ENCODE peak calls at places on chromosomes 13 and 19, in four cellular contexts. F, B, W and Z are unnamed samples.

GRCh38 chr19:2488942-2489731 is 13.2 kb downstream of the GADD45B start:
- DNase-seq in F (no peak), B (peak), W (no peak), Z (no peak)

GRCh38 chr19:53868091-53868891 is 608 bp downstream of the MYADM start:
- DNase-seq in F (peak), B (peak), W (no peak), Z (peak)

GRCh38 chr13:27660511-27660910 is 38.8 kb downstream of the POLR1D start:
- DNase-seq in F (no peak), B (no peak), W (no peak), Z (no peak)

GRCh38 chr19:35753634-35754364 is 3.0 kb downstream of the HSPB6 start:
- DNase-seq in F (no peak), B (no peak), W (no peak), Z (no peak)

GRCh38 chr19:3982701-3983541 is 2.3 kb downstream of the EEF2 start:
- DNase-seq in F (peak), B (no peak), W (no peak), Z (peak)

GRCh38 chr19:33297401-33298145 is 4.8 kb downstream of the CEBPA start:
- DNase-seq in F (no peak), B (no peak), W (no peak), Z (no peak)

GRCh38 chr13:21663197-21663596 is 7.7 kb upstream of the FGF9 start:
- DNase-seq in F (peak), B (no peak), W (no peak), Z (no peak)

GRCh38 chr13:110116072-110116487 is 190.9 kb downstream of the COL4A1 start:
- DNase-seq in F (peak), B (peak), W (no peak), Z (peak)

GRCh38 chr19:676007-676342 is 217 bp upstream of the FSTL3 start:
- DNase-seq in F (no peak), B (no peak), W (no peak), Z (no peak)

GRCh38 chr19:29404951-29405727 is 120.7 kb upstream of the VSTM2B start:
- DNase-seq in F (no peak), B (peak), W (no peak), Z (no peak)

GRCh38 chr19:30887042-30887441 is 462.2 kb downstream of the TSHZ3 start:
- DNase-seq in F (no peak), B (no peak), W (no peak), Z (no peak)

GRCh38 chr19:17184381-17184841 is 30.7 kb upstream of the USE1 start:
- DNase-seq in F (no peak), B (no peak), W (no peak), Z (no peak)

GRCh38 chr13:95411641-95412040 is 110.4 kb upstream of the ABCC4 start:
- DNase-seq in F (no peak), B (no peak), W (no peak), Z (no peak)

GRCh38 chr19:10093295-10094186 is 7.4 kb downstream of the SHFL start:
- DNase-seq in F (no peak), B (peak), W (no peak), Z (peak)

GRCh38 chr13:25065974-25066770 is 29.8 kb upstream of the PABPC3 start:
- DNase-seq in F (no peak), B (no peak), W (no peak), Z (no peak)

GRCh38 chr13:110565296-110565695 is 3.8 kb upstream of the RAB20 start:
- DNase-seq in F (no peak), B (no peak), W (no peak), Z (no peak)

GRCh38 chr19:10416083-10416379 is 4.3 kb upstream of the PDE4A start:
- DNase-seq in F (no peak), B (no peak), W (no peak), Z (no peak)

GRCh38 chr19:48351341-48351752 is 12.4 kb downstream of the TMEM143 start:
- DNase-seq in F (peak), B (peak), W (no peak), Z (peak)

GRCh38 chr13:31424130-31424729 is 224.5 kb downstream of the B3GLCT start:
- DNase-seq in F (peak), B (peak), W (peak), Z (peak)

DNA sequence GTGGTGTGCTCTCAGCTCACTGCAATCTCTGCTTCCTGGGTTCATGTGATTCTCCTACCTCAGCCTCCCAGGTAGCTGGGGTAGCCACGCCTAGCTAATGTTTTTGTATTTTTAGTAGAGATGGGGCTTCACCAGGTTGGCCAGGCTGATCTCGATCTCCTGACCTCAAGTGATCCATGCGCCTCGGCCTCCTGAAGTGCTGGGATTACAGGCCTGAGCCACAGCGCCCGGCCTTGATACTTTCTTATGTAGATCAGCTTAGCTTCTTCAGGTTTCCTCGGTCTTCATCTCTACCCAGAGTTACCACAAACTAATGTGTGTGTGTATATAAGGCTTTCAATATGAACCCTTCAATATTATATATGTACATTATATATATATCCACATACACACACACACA is 9.9 kb upstream of the CCDC61 start:
- DNase-seq in F (no peak), B (no peak), W (no peak), Z (no peak)
- TF ChIP-seq CREM in F (no peak), B (no peak), W (no peak), Z (no peak)

GRCh38 chr19:6056801-6057650 is 53.3 kb downstream of the RFX2 start:
- DNase-seq in F (peak), B (no peak), W (no peak), Z (peak)
- TF ChIP-seq CREM in F (no peak), B (no peak), W (no peak), Z (no peak)

DNA sequence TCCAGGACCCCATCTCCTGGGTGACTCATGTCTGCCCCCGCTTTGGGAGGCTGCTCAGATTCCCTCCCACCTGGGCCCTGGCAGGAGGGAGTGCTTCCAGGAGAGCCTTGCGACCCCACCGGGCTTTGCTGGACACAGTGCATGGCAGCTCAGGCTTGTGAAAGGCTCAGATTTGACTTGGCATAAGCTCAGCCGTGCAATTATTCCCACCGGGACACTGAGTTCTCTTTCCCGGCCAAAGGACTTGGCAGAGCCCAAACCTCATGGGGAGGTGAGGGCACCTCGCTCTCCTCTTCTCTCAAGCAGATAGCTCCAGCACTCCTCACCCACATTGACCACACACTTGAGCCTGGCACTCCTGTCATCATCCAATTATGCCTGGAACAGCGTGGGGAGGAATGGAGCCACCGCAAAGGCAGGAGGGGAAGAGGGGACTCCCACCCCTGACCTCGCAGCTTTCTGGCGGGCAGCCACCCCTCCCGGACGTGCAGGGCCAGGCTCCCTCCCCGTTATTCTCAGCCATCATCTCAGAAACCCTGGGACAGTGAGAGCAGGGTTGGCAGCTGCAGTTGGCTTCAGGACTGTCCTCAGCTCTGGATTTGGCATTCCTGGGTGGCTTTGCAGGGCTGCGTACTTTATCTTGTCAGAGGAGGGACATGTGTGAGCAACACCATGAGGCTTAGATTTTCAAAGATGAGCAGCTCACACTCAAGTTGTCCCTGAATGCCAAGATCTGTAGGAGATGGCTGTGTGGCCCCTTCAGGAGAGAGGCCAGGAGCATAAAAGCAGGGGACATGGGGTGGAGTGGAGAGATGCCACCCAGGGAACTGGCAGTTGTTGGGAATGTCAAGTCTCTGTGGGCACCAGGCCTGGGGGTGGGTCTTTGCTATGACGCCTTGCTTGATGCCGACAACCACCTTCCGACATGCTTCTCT is 306.2 kb downstream of the TEX29 start:
- DNase-seq in F (no peak), B (no peak), W (no peak), Z (no peak)
- TF ChIP-seq CREM in F (no peak), B (no peak), W (no peak), Z (no peak)

DNA sequence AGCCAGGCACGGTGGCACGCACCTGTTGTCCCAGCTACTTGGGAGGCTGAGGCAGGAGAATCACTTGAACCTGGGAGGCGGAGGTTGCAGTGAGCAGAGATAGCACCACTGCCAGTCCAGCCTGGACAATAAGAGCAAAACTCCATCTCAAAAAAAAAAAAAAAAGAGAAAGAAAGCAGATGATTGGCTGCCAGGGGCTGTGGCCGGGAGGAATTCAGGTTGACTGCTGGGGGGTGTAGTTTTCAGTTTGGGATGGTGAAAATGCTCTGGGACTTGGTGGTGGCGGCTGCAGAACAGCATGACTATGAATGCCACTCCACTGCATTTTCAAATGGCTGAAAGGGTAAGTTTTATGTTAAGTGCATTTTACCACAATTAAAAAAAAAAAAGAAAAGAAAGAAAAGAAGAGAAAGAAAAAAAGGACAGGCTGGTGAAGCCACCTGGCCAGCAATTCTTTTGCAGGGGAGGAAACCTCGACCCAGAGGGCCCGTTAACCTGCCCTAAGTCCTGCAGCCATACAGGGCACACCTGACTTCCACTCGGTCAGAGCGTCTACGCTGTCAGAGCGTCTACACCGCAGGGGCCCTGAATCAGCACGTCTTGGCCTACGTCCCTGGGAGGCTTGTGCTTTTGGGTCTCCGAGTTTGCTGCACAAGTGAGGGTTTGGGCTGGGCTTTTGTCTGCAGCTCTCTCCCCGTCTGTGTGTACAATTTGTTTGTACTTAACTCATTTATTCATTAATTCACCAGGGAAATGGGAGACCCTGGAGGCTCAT is 3.6 kb downstream of the ISOC2 start:
- DNase-seq in F (no peak), B (no peak), W (no peak), Z (no peak)
- TF ChIP-seq CREM in F (no peak), B (no peak), W (no peak), Z (no peak)

GRCh38 chr13:44967656-44968451 is 21.4 kb downstream of the NUFIP1 start:
- DNase-seq in F (no peak), B (no peak), W (no peak), Z (no peak)

GRCh38 chr13:44972956-44973581 is 16.2 kb downstream of the NUFIP1 start:
- DNase-seq in F (peak), B (no peak), W (no peak), Z (peak)

GRCh38 chr13:44974056-44974798 is 15.0 kb downstream of the NUFIP1 start:
- DNase-seq in F (no peak), B (no peak), W (peak), Z (no peak)

GRCh38 chr13:44971656-44972595 is 17.3 kb downstream of the NUFIP1 start:
- DNase-seq in F (no peak), B (no peak), W (no peak), Z (no peak)

GRCh38 chr13:44969858-44970484 is 19.3 kb downstream of the NUFIP1 start:
- DNase-seq in F (peak), B (no peak), W (no peak), Z (no peak)
- TF ChIP-seq CREM in F (no peak), B (no peak), W (no peak), Z (no peak)

GRCh38 chr19:38060346-38060745 is 153.3 kb downstream of the SIPA1L3 start:
- DNase-seq in F (no peak), B (no peak), W (no peak), Z (no peak)
- TF ChIP-seq CREM in F (no peak), B (no peak), W (no peak), Z (no peak)

GRCh38 chr13:93714171-93714570 is 487.6 kb downstream of the GPC6 start:
- DNase-seq in F (no peak), B (no peak), W (no peak), Z (no peak)
- TF ChIP-seq CREM in F (no peak), B (no peak), W (no peak), Z (no peak)

DNA sequence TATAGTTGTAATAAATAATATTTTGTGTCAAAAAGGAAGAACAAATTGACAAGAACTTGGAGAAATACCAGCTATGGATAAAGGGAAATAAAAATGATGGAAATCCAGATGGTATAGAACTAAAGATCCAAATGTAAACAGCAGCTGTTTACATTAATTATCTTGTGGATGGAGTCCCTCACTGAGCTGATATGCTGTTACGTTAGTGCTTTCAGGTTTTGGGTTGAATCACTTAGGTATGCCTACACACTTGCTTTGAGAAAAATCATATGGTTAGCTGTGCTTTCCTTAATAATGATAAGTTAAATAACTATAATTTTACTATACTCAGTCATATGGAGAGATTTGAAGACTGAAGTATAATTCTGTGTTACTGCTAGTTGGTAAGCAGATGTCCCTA is 27.7 kb downstream of the WASF3 start:
- DNase-seq in F (no peak), B (no peak), W (no peak), Z (no peak)
- TF ChIP-seq CREM in F (no peak), B (no peak), W (no peak), Z (no peak)

GRCh38 chr19:45498411-45499195 is at the start of gene PPM1N:
- DNase-seq in F (no peak), B (peak), W (no peak), Z (peak)
- TF ChIP-seq CREM in F (no peak), B (peak), W (no peak), Z (no peak)

GRCh38 chr13:98997051-98997730 is 19.3 kb upstream of the DOCK9 start:
- DNase-seq in F (no peak), B (no peak), W (no peak), Z (no peak)
- TF ChIP-seq CREM in F (no peak), B (no peak), W (no peak), Z (no peak)